ENCODE peak calls at places on chromosome 16, in six cellular contexts. O is breast epithelium, S is WERI-Rb-1, Y is PC-3, J is mammary epithelial cell, I is Peyer's patch. W is an unnamed sample. For H3K9me3, the result is how much of the 10 kb centered on the place peaks cover.

GRCh38 chr16:4556112-4556511 is at the start of gene C16orf96:
- DNase-seq in Y (no peak), J (no peak), I (no peak), S (no peak), O (no peak), W (no peak)

GRCh38 chr16:50021509-50021908 is 3.5 kb upstream of the CNEP1R1 start:
- DNase-seq in S (peak), O (no peak), Y (no peak), I (no peak), J (peak), W (peak)

GRCh38 chr16:11312718-11313492 is 31.8 kb upstream of the PRM1 start:
- DNase-seq in Y (peak), O (no peak), S (no peak), I (peak), J (no peak), W (no peak)

GRCh38 chr16:54180421-54181359 is 105.9 kb downstream of the IRX3 start:
- DNase-seq in Y (no peak), S (no peak), J (no peak), I (no peak), O (no peak), W (no peak)

GRCh38 chr16:49533436-49533835 is 159.8 kb downstream of the C16orf78 start:
- DNase-seq in Y (no peak), O (no peak), I (no peak), J (no peak), S (no peak), W (no peak)

GRCh38 chr16:30526137-30526822 is at the start of gene ZNF768:
- DNase-seq in I (peak), J (peak), S (no peak), O (peak), Y (peak), W (peak)

GRCh38 chr16:69924777-69925191 is 26.4 kb upstream of the CLEC18A start:
- DNase-seq in I (no peak), O (no peak), J (peak), Y (no peak), S (no peak), W (peak)

GRCh38 chr16:7321661-7322060 is 11.0 kb upstream of the RBFOX1 start:
- DNase-seq in S (peak), J (no peak), O (no peak), Y (no peak), I (no peak), W (no peak)

GRCh38 chr16:7440886-7441400 is 108.3 kb downstream of the RBFOX1 start:
- DNase-seq in S (no peak), Y (no peak), J (no peak), I (no peak), O (no peak), W (no peak)

GRCh38 chr16:4443271-4443670 is 17.6 kb downstream of the DNAJA3 start:
- DNase-seq in J (no peak), S (no peak), O (no peak), Y (no peak), I (no peak), W (no peak)

GRCh38 chr16:51888021-51888420 is 658.9 kb downstream of the TOX3 start:
- DNase-seq in O (no peak), S (no peak), I (no peak), Y (no peak), J (peak), W (no peak)

GRCh38 chr16:10325783-10326543 is 59.9 kb upstream of the ATF7IP2 start:
- DNase-seq in J (no peak), I (no peak), O (no peak), Y (no peak), S (no peak), W (peak)

GRCh38 chr16:89890200-89890599 is 16.8 kb downstream of the TCF25 start:
- DNase-seq in I (no peak), J (peak), Y (no peak), S (no peak), O (no peak), W (no peak)

GRCh38 chr16:50037791-50038190 is 12.8 kb downstream of the CNEP1R1 start:
- DNase-seq in O (no peak), J (no peak), I (no peak), Y (no peak), S (no peak), W (no peak)

GRCh38 chr16:83102336-83102735 is 475.6 kb downstream of the CDH13 start:
- DNase-seq in O (no peak), I (no peak), S (no peak), Y (no peak), J (no peak), W (no peak)

GRCh38 chr16:88349903-88350900 is 32.6 kb upstream of the ZNF469 start:
- DNase-seq in O (no peak), J (no peak), Y (no peak), I (no peak), S (no peak), W (no peak)

GRCh38 chr16:50624449-50624782 is 56.7 kb downstream of the SNX20 start:
- DNase-seq in I (no peak), J (no peak), S (no peak), O (no peak), Y (no peak), W (no peak)

GRCh38 chr16:28193530-28194423 is 18.0 kb downstream of the XPO6 start:
- DNase-seq in O (no peak), S (no peak), Y (peak), I (no peak), J (peak), W (no peak)

GRCh38 chr16:74999683-75000480 is 1.1 kb downstream of the ZNRF1 start:
- DNase-seq in I (peak), J (peak), O (peak), Y (peak), S (peak), W (peak)

GRCh38 chr16:76583995-76584394 is 306.8 kb downstream of the CNTNAP4 start:
- DNase-seq in S (no peak), Y (no peak), J (no peak), O (no peak), I (no peak), W (no peak)

GRCh38 chr16:88764913-88765349 is 20.1 kb downstream of the PIEZO1 start:
- DNase-seq in I (no peak), O (peak), S (no peak), J (peak), Y (peak), W (no peak)

GRCh38 chr16:4801962-4802658 is at the start of gene ROGDI:
- DNase-seq in S (peak), J (peak), Y (peak), O (peak), I (peak), W (peak)

GRCh38 chr16:89473791-89474414 is 16.5 kb downstream of the ANKRD11 start:
- DNase-seq in I (no peak), O (no peak), J (peak), S (no peak), Y (peak), W (no peak)

GRCh38 chr16:60214321-60214720 is 1480.2 kb upstream of the GOT2 start:
- DNase-seq in O (no peak), J (no peak), Y (no peak), I (no peak), S (no peak), W (no peak)

GRCh38 chr16:75909746-75910145 is 183.5 kb upstream of the CPHXL start:
- DNase-seq in O (no peak), I (no peak), S (no peak), J (peak), Y (no peak), W (no peak)

GRCh38 chr16:17380613-17381012 is 90.1 kb downstream of the XYLT1 start:
- DNase-seq in I (no peak), S (no peak), Y (no peak), J (no peak), O (no peak), W (no peak)

GRCh38 chr16:89375686-89376085 is 114.7 kb downstream of the ANKRD11 start:
- DNase-seq in I (no peak), S (peak), J (no peak), O (no peak), Y (peak), W (no peak)

GRCh38 chr16:88649924-88650748 is 717 bp downstream of the CYBA start:
- DNase-seq in O (no peak), S (no peak), Y (no peak), J (no peak), I (peak), W (no peak)

GRCh38 chr16:57628782-57629181 is 352 bp downstream of the ADGRG1 start:
- DNase-seq in I (no peak), J (no peak), Y (no peak), O (no peak), S (no peak), W (no peak)
- H3K4me3 ChIP-seq in I (peak), J (peak), Y (peak), O (peak), S (no peak), W (peak)

GRCh38 chr16:2520097-2520783 is at the start of gene AMDHD2:
- DNase-seq in S (peak), O (peak), Y (peak), J (peak), I (peak), W (peak)

GRCh38 chr16:2519711-2520080 is 475 bp upstream of the AMDHD2 start:
- DNase-seq in J (no peak), O (no peak), I (no peak), S (no peak), Y (no peak), W (no peak)

GRCh38 chr16:2517954-2518605 is 2.1 kb upstream of the AMDHD2 start:
- DNase-seq in O (no peak), Y (no peak), J (no peak), I (no peak), S (no peak), W (no peak)

GRCh38 chr16:2520784-2521577 is 810 bp downstream of the AMDHD2 start:
- DNase-seq in Y (peak), S (no peak), O (no peak), I (peak), J (no peak), W (no peak)

GRCh38 chr16:2518823-2519710 is 1.1 kb upstream of the AMDHD2 start:
- DNase-seq in J (no peak), I (no peak), Y (no peak), S (no peak), O (no peak), W (no peak)
- TF ChIP-seq CTCF in J (no peak), I (no peak), Y (no peak), S (no peak), O (no peak), W (no peak)

GRCh38 chr16:56866955-56867830 is 2.2 kb downstream of the SLC12A3 start:
- DNase-seq in I (peak), Y (peak), J (peak), O (no peak), S (peak), W (peak)
- H3K9me3 ChIP-seq in I (under half), Y (under half), J (under half), O (under half), S (under half), W (under half)

GRCh38 chr16:1667916-1668315 is 10.2 kb upstream of the JPT2 start:
- DNase-seq in Y (no peak), I (no peak), J (no peak), O (no peak), S (no peak), W (no peak)

GRCh38 chr16:1670371-1670770 is 7.7 kb upstream of the JPT2 start:
- DNase-seq in Y (no peak), O (no peak), J (no peak), S (no peak), I (no peak), W (no peak)

GRCh38 chr16:1670866-1671265 is 7.2 kb upstream of the JPT2 start:
- DNase-seq in S (no peak), I (no peak), Y (no peak), O (no peak), J (no peak), W (no peak)

GRCh38 chr16:1668612-1669319 is 9.3 kb upstream of the JPT2 start:
- DNase-seq in Y (no peak), O (no peak), J (no peak), I (no peak), S (no peak), W (no peak)

GRCh38 chr16:1669698-1670097 is 8.4 kb upstream of the JPT2 start:
- DNase-seq in J (no peak), S (no peak), I (no peak), O (no peak), Y (no peak), W (no peak)
- H3K4me3 ChIP-seq in J (no peak), S (no peak), I (no peak), O (no peak), Y (no peak), W (no peak)

GRCh38 chr16:81445143-81445922 is 725 bp downstream of the CMIP start:
- DNase-seq in S (peak), J (peak), O (peak), Y (no peak), I (peak), W (peak)
- TF ChIP-seq CTCF in S (no peak), J (peak), O (no peak), Y (no peak), I (peak), W (no peak)

DNA sequence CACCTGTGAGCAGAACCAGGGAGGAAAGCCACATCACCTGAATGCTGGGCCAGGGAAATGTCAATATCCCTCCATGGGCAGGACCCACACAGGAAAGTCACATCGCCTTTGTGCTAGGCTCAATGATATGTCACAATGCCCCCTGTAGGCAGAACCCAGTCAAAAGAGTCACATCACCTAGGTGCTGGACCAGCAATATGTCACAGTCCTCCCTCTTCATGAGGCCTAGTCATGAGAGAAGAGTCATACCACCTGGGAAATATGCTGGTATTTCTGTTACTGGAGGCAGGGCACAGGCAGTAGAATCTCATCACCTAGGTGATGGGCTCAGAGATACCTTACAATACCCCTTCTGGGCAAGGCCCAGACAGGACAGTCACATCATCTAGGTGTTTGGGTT is 1843.4 kb downstream of the TP53TG3F start:
- DNase-seq in Y (no peak), I (no peak), S (no peak), O (no peak), J (no peak), W (no peak)
- H3K9me3 ChIP-seq in Y (under half), I (under half), S (under half), O (under half), J (under half), W (under half)

DNA sequence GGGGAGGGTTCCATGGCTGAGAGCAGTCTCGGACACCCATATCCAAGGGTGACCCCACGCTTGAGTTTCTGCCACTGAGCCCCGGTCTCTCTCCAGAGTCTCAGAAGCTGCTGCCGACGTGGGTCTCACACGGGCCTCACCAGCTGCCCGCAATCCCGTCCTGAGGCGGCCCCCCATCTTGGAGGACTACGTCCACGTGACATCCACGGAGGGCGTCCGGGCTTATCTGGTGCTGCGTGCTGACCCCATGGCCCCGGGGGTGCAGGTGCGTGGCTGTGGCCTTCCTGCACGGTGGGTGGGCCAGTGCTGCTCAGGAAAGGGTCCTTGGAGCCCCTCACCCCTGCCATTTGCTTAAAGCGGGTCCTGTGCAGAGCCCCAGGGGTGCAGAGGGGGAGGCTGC is 1.0 kb downstream of the CHTF18 start:
- DNase-seq in O (no peak), S (no peak), I (no peak), Y (no peak), J (no peak), W (no peak)
- H3K4me3 ChIP-seq in O (no peak), S (peak), I (peak), Y (peak), J (peak), W (no peak)

GRCh38 chr16:24036614-24037013 is 200.8 kb downstream of the PRKCB start:
- DNase-seq in O (no peak), S (peak), J (peak), I (peak), Y (peak), W (peak)
- TF ChIP-seq CTCF in O (peak), S (peak), J (peak), I (peak), Y (peak), W (peak)

GRCh38 chr16:66207139-66207863 is 159.2 kb upstream of the CDH5 start:
- DNase-seq in J (no peak), Y (no peak), S (no peak), O (no peak), I (no peak), W (no peak)

GRCh38 chr16:66203476-66203875 is 163.0 kb upstream of the CDH5 start:
- DNase-seq in J (no peak), O (no peak), Y (no peak), I (no peak), S (no peak), W (no peak)

GRCh38 chr16:66207864-66208226 is 158.6 kb upstream of the CDH5 start:
- DNase-seq in I (no peak), O (no peak), S (no peak), J (no peak), Y (peak), W (no peak)

GRCh38 chr16:66204761-66205160 is 161.7 kb upstream of the CDH5 start:
- DNase-seq in S (no peak), Y (peak), O (no peak), I (no peak), J (no peak), W (no peak)

GRCh38 chr16:66205287-66206167 is 161.0 kb upstream of the CDH5 start:
- DNase-seq in Y (peak), S (no peak), O (no peak), J (no peak), I (no peak), W (no peak)
- H3K9me3 ChIP-seq in Y (under half), S (under half), O (under half), J (under half), I (under half), W (under half)